ENCODE peak calls at places on chromosomes 11 and 22, in nine cellular contexts. P, X, H, R, Q, C, T, V and Z are unnamed samples.

GRCh38 chr11:776459-777287 is 614 bp downstream of the GATD1 start:
- DNase-seq in P (no peak), R (no peak), V (no peak), X (no peak), H (peak; percentile 15), Q (peak; percentile 38), C (no peak), T (peak; percentile 47), Z (no peak)

GRCh38 chr22:28771195-28771791 is 1.2 kb upstream of the CCDC117 start:
- DNase-seq in V (no peak), T (no peak), R (no peak), P (no peak), Q (peak; percentile 81), C (no peak), H (no peak), X (no peak), Z (no peak)

GRCh38 chr11:133500936-133501335 is 31.4 kb downstream of the OPCML start:
- DNase-seq in Q (no peak), T (no peak), H (no peak), C (no peak), R (no peak), P (no peak), V (no peak), X (no peak), Z (no peak)

GRCh38 chr11:3946445-3947017 is 91.1 kb downstream of the STIM1 start:
- DNase-seq in R (no peak), X (no peak), P (no peak), H (no peak), V (no peak), C (no peak), Q (no peak), T (no peak), Z (no peak)

GRCh38 chr22:22753526-22754267 is 109.3 kb downstream of the GGTLC2 start:
- DNase-seq in T (peak; percentile 74), R (no peak), V (peak; percentile 71), H (peak; percentile 40), P (no peak), X (no peak), C (peak; percentile 37), Q (peak; percentile 2), Z (peak; percentile 72)

GRCh38 chr11:61041755-61042518 is 60.4 kb upstream of the CD5 start:
- DNase-seq in C (peak; percentile 3), X (no peak), V (peak; percentile 86), H (no peak), P (peak; percentile 37), R (peak; percentile 6), Q (no peak), T (no peak), Z (peak; percentile 91)

GRCh38 chr22:40498454-40499186 is 128.2 kb downstream of the SGSM3 start:
- DNase-seq in R (no peak), X (no peak), T (peak; percentile 80), H (peak; percentile 98), V (no peak), C (peak; percentile 75), P (no peak), Q (no peak), Z (no peak)

GRCh38 chr11:118610220-118610772 is 2.9 kb downstream of the PHLDB1 start:
- DNase-seq in Q (no peak), V (no peak), T (no peak), H (no peak), C (no peak), P (no peak), X (no peak), R (no peak), Z (peak; percentile 6)

GRCh38 chr22:35930933-35931332 is 97.7 kb downstream of the RBFOX2 start:
- DNase-seq in T (peak; percentile 29), P (no peak), C (peak; percentile 90), V (no peak), Q (peak; percentile 5), H (peak; percentile 58), X (no peak), R (no peak), Z (no peak)

GRCh38 chr22:27476729-27477128 is 324.8 kb downstream of the MN1 start:
- DNase-seq in H (peak; percentile 78), R (peak; percentile 59), V (no peak), C (peak; percentile 11), Q (no peak), X (no peak), T (peak; percentile 60), P (no peak), Z (no peak)

GRCh38 chr11:112248216-112248615 is 12.4 kb downstream of the PLET1 start:
- DNase-seq in X (no peak), C (peak; percentile 54), R (no peak), V (no peak), P (no peak), Q (no peak), H (no peak), T (no peak), Z (no peak)

GRCh38 chr11:1563697-1564534 is 8.2 kb downstream of the DUSP8 start:
- DNase-seq in P (no peak), H (no peak), T (no peak), V (no peak), C (no peak), X (no peak), Q (no peak), R (no peak), Z (no peak)

GRCh38 chr22:44217346-44217745 is 36.6 kb downstream of the PARVG start:
- DNase-seq in R (no peak), C (no peak), H (no peak), P (no peak), X (no peak), Q (no peak), T (no peak), V (no peak), Z (no peak)

GRCh38 chr11:82750643-82751139 is 17.0 kb upstream of the FAM181B start:
- DNase-seq in R (peak; percentile 88), T (no peak), H (no peak), Q (no peak), X (no peak), V (no peak), P (no peak), C (no peak), Z (no peak)

GRCh38 chr11:43268161-43268560 is 43.6 kb upstream of the API5 start:
- DNase-seq in T (no peak), H (no peak), Q (peak; percentile 52), C (no peak), P (peak; percentile 69), X (no peak), V (no peak), R (no peak), Z (no peak)

GRCh38 chr11:122717264-122717867 is 61.8 kb downstream of the UBASH3B start:
- DNase-seq in V (no peak), Q (no peak), H (no peak), T (no peak), X (no peak), P (no peak), C (no peak), R (no peak), Z (no peak)

GRCh38 chr11:121721961-121722360 is 269.2 kb upstream of the SORL1-AS1 start:
- DNase-seq in P (peak; percentile 37), T (no peak), Q (no peak), X (peak; percentile 46), R (no peak), H (no peak), V (no peak), C (no peak), Z (no peak)

GRCh38 chr11:19602406-19602805 is 110.2 kb upstream of the NAV2 start:
- DNase-seq in C (no peak), V (no peak), P (no peak), Q (no peak), T (no peak), X (no peak), H (no peak), R (no peak), Z (no peak)

GRCh38 chr11:33005175-33005574 is 10.5 kb upstream of the DEPDC7 start:
- DNase-seq in P (no peak), R (no peak), V (peak; percentile 15), H (no peak), X (no peak), T (no peak), Q (no peak), C (no peak), Z (no peak)

GRCh38 chr11:1497600-1497999 is 11.0 kb upstream of the MOB2 start:
- DNase-seq in P (peak; percentile 26), Q (no peak), V (no peak), H (no peak), R (no peak), C (no peak), T (no peak), X (no peak), Z (no peak)

GRCh38 chr11:119504366-119504765 is 81.4 kb upstream of the THY1 start:
- DNase-seq in V (no peak), X (no peak), H (no peak), C (no peak), Q (no peak), T (no peak), R (no peak), P (no peak), Z (no peak)

GRCh38 chr22:20530368-20531153 is 23.2 kb downstream of the MED15 start:
- DNase-seq in C (peak; percentile 60), Q (no peak), H (peak; percentile 81), T (peak; percentile 64), X (no peak), V (no peak), P (no peak), R (no peak), Z (no peak)

GRCh38 chr11:45580399-45580798 is 85.0 kb downstream of the CHST1 start:
- DNase-seq in Q (no peak), X (no peak), C (peak; percentile 29), H (no peak), T (peak; percentile 11), P (no peak), V (no peak), R (peak; percentile 8), Z (no peak)